ENCODE peak calls at places on chromosomes 1 and 21, in five cellular contexts. One of them, this sample, is unnamed.

GRCh38 chr21:42833439-42833815 is 45.9 kb downstream of the WDR4 start:
- DNase-seq in EL: peak
- DNase-seq in glomerular endothelial cell: no peak
- DNase-seq in amniotic stem cell: no peak
- DNase-seq in activated naive CD4-positive, alpha-beta T cell treated with anti-CD3 and anti-CD28 coated beads, Interleukin-2, amount 50 U/mL, for 16 hours: peak
- DNase-seq in this sample: no peak

GRCh38 chr1:172914517-172915144 is 136.1 kb downstream of the TNFSF18 start:
- DNase-seq in EL: peak
- DNase-seq in glomerular endothelial cell: no peak
- DNase-seq in amniotic stem cell: no peak
- DNase-seq in activated naive CD4-positive, alpha-beta T cell treated with anti-CD3 and anti-CD28 coated beads, Interleukin-2, amount 50 U/mL, for 16 hours: no peak
- DNase-seq in this sample: no peak

GRCh38 chr1:204380293-204380831 is 20.6 kb upstream of the PLEKHA6 start:
- DNase-seq in EL: no peak
- DNase-seq in glomerular endothelial cell: no peak
- DNase-seq in amniotic stem cell: no peak
- DNase-seq in activated naive CD4-positive, alpha-beta T cell treated with anti-CD3 and anti-CD28 coated beads, Interleukin-2, amount 50 U/mL, for 16 hours: no peak
- DNase-seq in this sample: no peak

GRCh38 chr1:32242341-32242851 is 4.6 kb upstream of the FAM167B start:
- DNase-seq in EL: peak
- DNase-seq in glomerular endothelial cell: no peak
- DNase-seq in amniotic stem cell: no peak
- DNase-seq in activated naive CD4-positive, alpha-beta T cell treated with anti-CD3 and anti-CD28 coated beads, Interleukin-2, amount 50 U/mL, for 16 hours: no peak
- DNase-seq in this sample: peak

GRCh38 chr21:37244506-37245083 is 22.5 kb downstream of the VPS26C start:
- DNase-seq in EL: no peak
- DNase-seq in glomerular endothelial cell: no peak
- DNase-seq in amniotic stem cell: no peak
- DNase-seq in activated naive CD4-positive, alpha-beta T cell treated with anti-CD3 and anti-CD28 coated beads, Interleukin-2, amount 50 U/mL, for 16 hours: no peak
- DNase-seq in this sample: no peak

GRCh38 chr1:23838401-23838866 is 13.2 kb upstream of the HMGCL start:
- DNase-seq in EL: peak
- DNase-seq in glomerular endothelial cell: no peak
- DNase-seq in amniotic stem cell: no peak
- DNase-seq in activated naive CD4-positive, alpha-beta T cell treated with anti-CD3 and anti-CD28 coated beads, Interleukin-2, amount 50 U/mL, for 16 hours: peak
- DNase-seq in this sample: peak

GRCh38 chr1:6233376-6233775 is 2.4 kb downstream of the ICMT start:
- DNase-seq in EL: no peak
- DNase-seq in glomerular endothelial cell: no peak
- DNase-seq in amniotic stem cell: no peak
- DNase-seq in activated naive CD4-positive, alpha-beta T cell treated with anti-CD3 and anti-CD28 coated beads, Interleukin-2, amount 50 U/mL, for 16 hours: no peak
- DNase-seq in this sample: no peak

GRCh38 chr1:157209514-157209913 is 71.3 kb upstream of the ETV3 start:
- DNase-seq in EL: no peak
- DNase-seq in glomerular endothelial cell: no peak
- DNase-seq in amniotic stem cell: no peak
- DNase-seq in activated naive CD4-positive, alpha-beta T cell treated with anti-CD3 and anti-CD28 coated beads, Interleukin-2, amount 50 U/mL, for 16 hours: no peak
- DNase-seq in this sample: no peak

GRCh38 chr1:39980555-39981313 is 25.8 kb downstream of the MFSD2A start:
- DNase-seq in EL: no peak
- DNase-seq in glomerular endothelial cell: no peak
- DNase-seq in amniotic stem cell: no peak
- DNase-seq in activated naive CD4-positive, alpha-beta T cell treated with anti-CD3 and anti-CD28 coated beads, Interleukin-2, amount 50 U/mL, for 16 hours: no peak
- DNase-seq in this sample: no peak

GRCh38 chr1:168260393-168260792 is 20.3 kb upstream of the TBX19 start:
- DNase-seq in EL: no peak
- DNase-seq in glomerular endothelial cell: no peak
- DNase-seq in amniotic stem cell: no peak
- DNase-seq in activated naive CD4-positive, alpha-beta T cell treated with anti-CD3 and anti-CD28 coated beads, Interleukin-2, amount 50 U/mL, for 16 hours: no peak
- DNase-seq in this sample: no peak

GRCh38 chr1:62318756-62319544 is at the start of gene KANK4:
- DNase-seq in EL: peak
- DNase-seq in glomerular endothelial cell: no peak
- DNase-seq in amniotic stem cell: no peak
- DNase-seq in activated naive CD4-positive, alpha-beta T cell treated with anti-CD3 and anti-CD28 coated beads, Interleukin-2, amount 50 U/mL, for 16 hours: no peak
- DNase-seq in this sample: no peak

GRCh38 chr1:50415235-50416149 is 7.8 kb downstream of the DMRTA2 start:
- DNase-seq in EL: no peak
- DNase-seq in glomerular endothelial cell: no peak
- DNase-seq in amniotic stem cell: no peak
- DNase-seq in activated naive CD4-positive, alpha-beta T cell treated with anti-CD3 and anti-CD28 coated beads, Interleukin-2, amount 50 U/mL, for 16 hours: no peak
- DNase-seq in this sample: no peak

GRCh38 chr1:59730759-59731478 is 83.8 kb upstream of the HOOK1 start:
- DNase-seq in EL: peak
- DNase-seq in glomerular endothelial cell: peak
- DNase-seq in amniotic stem cell: peak
- DNase-seq in activated naive CD4-positive, alpha-beta T cell treated with anti-CD3 and anti-CD28 coated beads, Interleukin-2, amount 50 U/mL, for 16 hours: no peak
- DNase-seq in this sample: peak

GRCh38 chr1:31422505-31423319 is 9.7 kb downstream of the SERINC2 start:
- DNase-seq in EL: peak
- DNase-seq in glomerular endothelial cell: peak
- DNase-seq in amniotic stem cell: peak
- DNase-seq in activated naive CD4-positive, alpha-beta T cell treated with anti-CD3 and anti-CD28 coated beads, Interleukin-2, amount 50 U/mL, for 16 hours: peak
- DNase-seq in this sample: peak

GRCh38 chr1:96236156-96236739 is 485.3 kb upstream of the PTBP2 start:
- DNase-seq in EL: peak
- DNase-seq in glomerular endothelial cell: peak
- DNase-seq in amniotic stem cell: peak
- DNase-seq in activated naive CD4-positive, alpha-beta T cell treated with anti-CD3 and anti-CD28 coated beads, Interleukin-2, amount 50 U/mL, for 16 hours: no peak
- DNase-seq in this sample: no peak

GRCh38 chr1:235468970-235469369 is 35.3 kb downstream of the B3GALNT2 start:
- DNase-seq in EL: peak
- DNase-seq in glomerular endothelial cell: no peak
- DNase-seq in amniotic stem cell: no peak
- DNase-seq in activated naive CD4-positive, alpha-beta T cell treated with anti-CD3 and anti-CD28 coated beads, Interleukin-2, amount 50 U/mL, for 16 hours: no peak
- DNase-seq in this sample: no peak

GRCh38 chr1:183569141-183569540 is 21.1 kb downstream of the NCF2 start:
- DNase-seq in EL: peak
- DNase-seq in glomerular endothelial cell: no peak
- DNase-seq in amniotic stem cell: no peak
- DNase-seq in activated naive CD4-positive, alpha-beta T cell treated with anti-CD3 and anti-CD28 coated beads, Interleukin-2, amount 50 U/mL, for 16 hours: no peak
- DNase-seq in this sample: no peak

GRCh38 chr1:228158151-228158571 is 7.4 kb upstream of the IBA57 start:
- DNase-seq in EL: no peak
- DNase-seq in glomerular endothelial cell: no peak
- DNase-seq in amniotic stem cell: no peak
- DNase-seq in activated naive CD4-positive, alpha-beta T cell treated with anti-CD3 and anti-CD28 coated beads, Interleukin-2, amount 50 U/mL, for 16 hours: no peak
- DNase-seq in this sample: peak

GRCh38 chr1:234699795-234700665 is 90.1 kb upstream of the IRF2BP2 start:
- DNase-seq in EL: peak
- DNase-seq in glomerular endothelial cell: no peak
- DNase-seq in amniotic stem cell: no peak
- DNase-seq in activated naive CD4-positive, alpha-beta T cell treated with anti-CD3 and anti-CD28 coated beads, Interleukin-2, amount 50 U/mL, for 16 hours: peak
- DNase-seq in this sample: no peak

GRCh38 chr1:80066060-80066459 is 1059.5 kb upstream of the ADGRL4 start:
- DNase-seq in EL: no peak
- DNase-seq in glomerular endothelial cell: no peak
- DNase-seq in amniotic stem cell: no peak
- DNase-seq in activated naive CD4-positive, alpha-beta T cell treated with anti-CD3 and anti-CD28 coated beads, Interleukin-2, amount 50 U/mL, for 16 hours: no peak
- DNase-seq in this sample: no peak

GRCh38 chr1:187621961-187622360 is 793.2 kb downstream of the PLA2G4A start:
- DNase-seq in EL: peak
- DNase-seq in glomerular endothelial cell: no peak
- DNase-seq in amniotic stem cell: no peak
- DNase-seq in activated naive CD4-positive, alpha-beta T cell treated with anti-CD3 and anti-CD28 coated beads, Interleukin-2, amount 50 U/mL, for 16 hours: no peak
- DNase-seq in this sample: no peak

GRCh38 chr1:81978945-81979344 is 178.2 kb downstream of the ADGRL2 start:
- DNase-seq in EL: no peak
- DNase-seq in glomerular endothelial cell: no peak
- DNase-seq in amniotic stem cell: no peak
- DNase-seq in activated naive CD4-positive, alpha-beta T cell treated with anti-CD3 and anti-CD28 coated beads, Interleukin-2, amount 50 U/mL, for 16 hours: no peak
- DNase-seq in this sample: no peak

GRCh38 chr1:31373897-31374486 is 1.1 kb upstream of the FABP3 start:
- DNase-seq in EL: no peak
- DNase-seq in glomerular endothelial cell: no peak
- DNase-seq in amniotic stem cell: no peak
- DNase-seq in activated naive CD4-positive, alpha-beta T cell treated with anti-CD3 and anti-CD28 coated beads, Interleukin-2, amount 50 U/mL, for 16 hours: peak
- DNase-seq in this sample: no peak

GRCh38 chr1:64873576-64873975 is 92.8 kb downstream of the JAK1 start:
- DNase-seq in EL: no peak
- DNase-seq in glomerular endothelial cell: no peak
- DNase-seq in amniotic stem cell: no peak
- DNase-seq in activated naive CD4-positive, alpha-beta T cell treated with anti-CD3 and anti-CD28 coated beads, Interleukin-2, amount 50 U/mL, for 16 hours: no peak
- DNase-seq in this sample: no peak

GRCh38 chr1:167739752-167740151 is 18.0 kb downstream of the MPZL1 start:
- DNase-seq in EL: no peak
- DNase-seq in glomerular endothelial cell: no peak
- DNase-seq in amniotic stem cell: no peak
- DNase-seq in activated naive CD4-positive, alpha-beta T cell treated with anti-CD3 and anti-CD28 coated beads, Interleukin-2, amount 50 U/mL, for 16 hours: no peak
- DNase-seq in this sample: no peak

GRCh38 chr1:89001510-89001909 is 9.1 kb upstream of the KYAT3 start:
- DNase-seq in EL: peak
- DNase-seq in glomerular endothelial cell: no peak
- DNase-seq in amniotic stem cell: no peak
- DNase-seq in activated naive CD4-positive, alpha-beta T cell treated with anti-CD3 and anti-CD28 coated beads, Interleukin-2, amount 50 U/mL, for 16 hours: no peak
- DNase-seq in this sample: no peak

GRCh38 chr1:1510912-1511532 is 940 bp upstream of the ATAD3A start:
- DNase-seq in EL: peak
- DNase-seq in glomerular endothelial cell: no peak
- DNase-seq in amniotic stem cell: no peak
- DNase-seq in activated naive CD4-positive, alpha-beta T cell treated with anti-CD3 and anti-CD28 coated beads, Interleukin-2, amount 50 U/mL, for 16 hours: no peak
- DNase-seq in this sample: no peak